ENCODE peak calls at places on chromosomes 11 and 22, in five cellular contexts. J is neural crest cell, R is foreskin keratinocyte, V is T-cell, D is fibroblast of lung. A is an unnamed sample.

GRCh38 chr11:79973701-79974626 is 533.1 kb upstream of the TENM4 start:
- DNase-seq in J (no peak), R (peak; percentile 18), V (no peak), D (no peak), A (no peak)

GRCh38 chr11:62842171-62842717 is 2.9 kb upstream of the WDR74 start:
- DNase-seq in J (no peak), R (no peak), V (peak; percentile 34), D (peak; percentile 27), A (no peak)

GRCh38 chr22:33811208-33811607 is 109.1 kb downstream of the LARGE1 start:
- DNase-seq in J (no peak), R (no peak), V (no peak), D (no peak), A (no peak)

GRCh38 chr22:44881624-44882023 is 128.2 kb downstream of the PHF21B start:
- DNase-seq in J (no peak), R (no peak), V (no peak), D (no peak), A (no peak)

GRCh38 chr11:117354550-117354949 is 26.9 kb downstream of the CEP164 start:
- DNase-seq in J (no peak), R (no peak), V (no peak), D (no peak), A (no peak)

GRCh38 chr11:742156-742546 is 5.1 kb upstream of the TALDO1 start:
- DNase-seq in J (no peak), R (peak; percentile 25), V (no peak), D (no peak), A (no peak)

GRCh38 chr22:26892401-26893033 is 235.1 kb downstream of the MIAT start:
- DNase-seq in J (no peak), R (peak; percentile 24), V (no peak), D (peak; percentile 49), A (peak; percentile 2)

GRCh38 chr11:76217653-76218160 is 11.4 kb upstream of the WNT11 start:
- DNase-seq in J (no peak), R (no peak), V (no peak), D (no peak), A (no peak)

GRCh38 chr11:199782-200181 is 6.9 kb downstream of the SCGB1C1 start:
- DNase-seq in J (no peak), R (no peak), V (peak; percentile 5), D (no peak), A (no peak)

GRCh38 chr11:50174189-50174588 is 141.5 kb downstream of the OR4C45 start:
- DNase-seq in J (no peak), R (peak; percentile 66), V (no peak), D (no peak), A (no peak)

GRCh38 chr11:26278354-26278753 is 53.6 kb upstream of the ANO3 start:
- DNase-seq in J (no peak), R (no peak), V (no peak), D (no peak), A (no peak)

GRCh38 chr11:13667245-13667644 is 1.2 kb upstream of the FAR1 start:
- DNase-seq in J (no peak), R (peak; percentile 48), V (no peak), D (peak; percentile 48), A (no peak)

GRCh38 chr22:30806391-30806861 is 111.8 kb downstream of the OSBP2 start:
- DNase-seq in J (no peak), R (peak; percentile 87), V (no peak), D (peak; percentile 88), A (no peak)

GRCh38 chr11:96338910-96339703 is 3.9 kb downstream of the MAML2 start:
- DNase-seq in J (no peak), R (peak; percentile 78), V (peak; percentile 38), D (peak; percentile 80), A (no peak)

GRCh38 chr11:107769189-107769588 is 57.3 kb upstream of the SLN start:
- DNase-seq in J (no peak), R (peak; percentile 42), V (no peak), D (peak; percentile 89), A (no peak)

GRCh38 chr11:57513911-57514537 is 1.5 kb downstream of the SLC43A1 start:
- DNase-seq in J (peak; percentile 21), R (no peak), V (peak; percentile 34), D (peak; percentile 43), A (no peak)

GRCh38 chr11:1436468-1437030 is 46.8 kb downstream of the BRSK2 start:
- DNase-seq in J (no peak), R (no peak), V (no peak), D (no peak), A (no peak)

GRCh38 chr22:41931701-41932269 is 5.2 kb upstream of the TNFRSF13C start:
- DNase-seq in J (no peak), R (no peak), V (no peak), D (no peak), A (no peak)

GRCh38 chr22:19085233-19086043 is 36.8 kb downstream of the DGCR2 start:
- DNase-seq in J (peak; percentile 6), R (no peak), V (no peak), D (peak; percentile 45), A (no peak)

GRCh38 chr22:37563153-37564081 is 3.1 kb downstream of the CDC42EP1 start:
- DNase-seq in J (no peak), R (peak; percentile 84), V (no peak), D (peak; percentile 97), A (no peak)